ENCODE peak calls at places on chromosomes 4 and X, in four cellular contexts. One of them, this sample, is unnamed.

GRCh38 chrX:66018585-66019309 is 21.1 kb downstream of the VSIG4 start:
- DNase-seq in K562: no peak
- DNase-seq in IMR-90: no peak
- DNase-seq in GM12878: no peak
- DNase-seq in this sample: no peak

GRCh38 chrX:12439396-12439795 is 301.1 kb downstream of the FRMPD4 start:
- DNase-seq in GM12878: no peak
- DNase-seq in IMR-90: no peak
- DNase-seq in K562: no peak
- DNase-seq in this sample: no peak

GRCh38 chr4:111454961-111455360 is 690.3 kb upstream of the FAM241A start:
- DNase-seq in K562: no peak
- DNase-seq in GM12878: no peak
- DNase-seq in IMR-90: no peak
- DNase-seq in this sample: no peak

GRCh38 chrX:113389846-113390245 is 549.2 kb upstream of the AMOT start:
- DNase-seq in GM12878: no peak
- DNase-seq in K562: no peak
- DNase-seq in IMR-90: no peak
- DNase-seq in this sample: no peak

GRCh38 chr4:161248880-161249279 is 914.9 kb downstream of the FSTL5 start:
- DNase-seq in K562: no peak
- DNase-seq in IMR-90: no peak
- DNase-seq in GM12878: no peak
- DNase-seq in this sample: no peak

GRCh38 chr4:67020079-67020807 is 525.1 kb downstream of the CENPC start:
- DNase-seq in GM12878: no peak
- DNase-seq in K562: no peak
- DNase-seq in IMR-90: no peak
- DNase-seq in this sample: no peak

GRCh38 chrX:135436456-135436855 is 14.7 kb downstream of the SMIM10L2A start:
- DNase-seq in K562: no peak
- DNase-seq in GM12878: no peak
- DNase-seq in IMR-90: no peak
- DNase-seq in this sample: no peak

GRCh38 chrX:47143894-47144625 is 442 bp downstream of the NDUFB11 start:
- DNase-seq in IMR-90: peak; percentile 16
- DNase-seq in GM12878: peak; percentile 42
- DNase-seq in K562: peak; percentile 79
- DNase-seq in this sample: peak; percentile 61

GRCh38 chrX:140715787-140716186 is 6.2 kb downstream of the LINC00632 start:
- DNase-seq in GM12878: no peak
- DNase-seq in K562: no peak
- DNase-seq in IMR-90: peak; percentile 54
- DNase-seq in this sample: no peak

GRCh38 chr4:123740236-123740635 is 343.6 kb downstream of the SPRY1 start:
- DNase-seq in IMR-90: no peak
- DNase-seq in GM12878: no peak
- DNase-seq in K562: no peak
- DNase-seq in this sample: no peak

GRCh38 chrX:581717-582116 is 48.9 kb upstream of the SHOX start:
- DNase-seq in IMR-90: no peak
- DNase-seq in K562: no peak
- DNase-seq in GM12878: no peak
- DNase-seq in this sample: peak; percentile 48

GRCh38 chr4:158446106-158446505 is 75.6 kb upstream of the RXFP1 start:
- DNase-seq in K562: no peak
- DNase-seq in GM12878: no peak
- DNase-seq in IMR-90: peak; percentile 79
- DNase-seq in this sample: peak; percentile 44

GRCh38 chr4:94412019-94413017 is 39.4 kb upstream of the PDLIM5 start:
- DNase-seq in IMR-90: peak; percentile 79
- DNase-seq in K562: peak; percentile 39
- DNase-seq in GM12878: no peak
- DNase-seq in this sample: no peak

GRCh38 chr4:130336585-130337217 is 1240.7 kb downstream of the C4orf33 start:
- DNase-seq in K562: no peak
- DNase-seq in GM12878: no peak
- DNase-seq in IMR-90: peak; percentile 20
- DNase-seq in this sample: peak; percentile 16

GRCh38 chrX:10813761-10814160 is 193.4 kb upstream of the MID1 start:
- DNase-seq in IMR-90: no peak
- DNase-seq in K562: no peak
- DNase-seq in GM12878: no peak
- DNase-seq in this sample: no peak

DNA sequence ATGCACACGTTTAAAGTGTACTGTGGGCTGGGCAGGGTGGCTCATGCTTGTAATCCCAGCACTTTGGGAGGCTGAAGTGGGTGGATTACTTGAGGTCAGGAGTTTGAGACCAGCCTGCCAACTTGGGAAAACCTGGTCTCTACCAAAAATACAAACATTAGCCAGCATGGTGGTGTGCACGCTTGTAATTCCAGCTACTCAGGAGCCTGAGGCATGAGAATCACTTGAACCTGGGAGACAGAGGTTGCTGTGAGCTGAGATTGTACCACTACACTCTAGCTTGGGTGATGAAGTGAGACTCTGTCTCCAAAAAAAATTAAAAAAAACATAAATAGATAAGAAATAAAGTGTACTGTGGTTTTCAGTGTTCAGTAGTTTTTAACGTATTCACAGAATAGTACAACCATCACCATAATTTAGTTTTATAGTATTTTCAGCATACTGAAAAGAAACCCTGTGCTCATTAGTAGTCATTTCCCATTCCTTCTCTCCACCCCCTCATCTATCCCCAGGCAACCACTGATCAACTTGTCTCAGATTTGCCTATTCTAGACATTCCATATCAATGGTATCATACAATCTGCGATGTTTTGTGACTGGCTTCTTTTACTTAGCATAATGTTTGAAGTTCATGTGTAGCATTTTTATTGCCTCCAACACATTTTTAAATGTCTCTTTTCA is 19.1 kb downstream of the SLAIN2 start:
- DNase-seq in GM12878: no peak
- DNase-seq in K562: no peak
- DNase-seq in IMR-90: peak; percentile 86
- DNase-seq in this sample: no peak
- TF ChIP-seq ELK1 in GM12878: no peak
- TF ChIP-seq ELK1 in K562: no peak
- TF ChIP-seq ELK1 in IMR-90: no peak
- TF ChIP-seq ELK1 in this sample: no peak

GRCh38 chrX:53357799-53358530 is 64.5 kb downstream of the SMC1A start:
- DNase-seq in GM12878: no peak
- DNase-seq in K562: no peak
- DNase-seq in IMR-90: peak; percentile 48
- DNase-seq in this sample: no peak

GRCh38 chrX:53354669-53355068 is 67.8 kb downstream of the SMC1A start:
- DNase-seq in GM12878: no peak
- DNase-seq in IMR-90: peak; percentile 28
- DNase-seq in K562: no peak
- DNase-seq in this sample: peak; percentile 19

DNA sequence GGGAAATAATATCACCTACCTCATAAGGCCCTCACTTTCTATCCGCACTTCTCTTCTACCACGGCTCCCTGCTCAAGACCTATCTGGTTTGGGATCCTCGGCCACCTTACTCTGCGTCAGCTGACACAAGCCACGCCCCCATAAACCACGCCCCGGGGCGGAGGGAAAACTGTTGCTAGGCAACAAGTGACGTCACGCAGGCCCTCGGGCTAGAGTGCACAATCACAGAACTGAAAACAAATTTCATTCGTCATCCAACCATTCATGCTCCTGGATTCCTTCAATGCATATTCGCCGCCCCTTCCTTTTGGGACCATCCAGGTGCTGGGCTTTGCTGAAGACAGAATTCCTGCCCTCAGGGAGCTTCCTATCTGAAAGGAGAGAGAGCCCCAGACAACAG is 66.3 kb downstream of the SMC1A start:
- DNase-seq in IMR-90: no peak
- DNase-seq in GM12878: no peak
- DNase-seq in K562: peak; percentile 73
- DNase-seq in this sample: peak; percentile 21
- TF ChIP-seq ELK1 in IMR-90: no peak
- TF ChIP-seq ELK1 in GM12878: no peak
- TF ChIP-seq ELK1 in K562: no peak
- TF ChIP-seq ELK1 in this sample: no peak

GRCh38 chr4:11399461-11399971 is 29.2 kb downstream of the HS3ST1 start:
- DNase-seq in IMR-90: no peak
- DNase-seq in GM12878: no peak
- DNase-seq in K562: no peak
- DNase-seq in this sample: no peak
- TF ChIP-seq ELK1 in IMR-90: no peak
- TF ChIP-seq ELK1 in GM12878: no peak
- TF ChIP-seq ELK1 in K562: no peak
- TF ChIP-seq ELK1 in this sample: no peak

GRCh38 chrX:129647588-129648410 is 7.0 kb downstream of the APLN start:
- DNase-seq in GM12878: no peak
- DNase-seq in K562: no peak
- DNase-seq in IMR-90: no peak
- DNase-seq in this sample: no peak
- TF ChIP-seq ELK1 in GM12878: no peak
- TF ChIP-seq ELK1 in K562: no peak
- TF ChIP-seq ELK1 in IMR-90: no peak
- TF ChIP-seq ELK1 in this sample: no peak

GRCh38 chrX:102516314-102516936 is at the start of gene TMSB15A:
- DNase-seq in K562: peak; percentile 82
- DNase-seq in GM12878: no peak
- DNase-seq in IMR-90: peak; percentile 28
- DNase-seq in this sample: peak; percentile 53
- TF ChIP-seq ELK1 in K562: no peak
- TF ChIP-seq ELK1 in GM12878: no peak
- TF ChIP-seq ELK1 in IMR-90: no peak
- TF ChIP-seq ELK1 in this sample: no peak

GRCh38 chrX:71367396-71367795 is 1.2 kb downstream of the TAF1 start:
- DNase-seq in GM12878: no peak
- DNase-seq in K562: no peak
- DNase-seq in IMR-90: no peak
- DNase-seq in this sample: no peak

GRCh38 chrX:71365356-71365875 is 741 bp upstream of the TAF1 start:
- DNase-seq in K562: no peak
- DNase-seq in GM12878: no peak
- DNase-seq in IMR-90: no peak
- DNase-seq in this sample: no peak

GRCh38 chrX:71365876-71366673 is at the start of gene TAF1:
- DNase-seq in IMR-90: peak; percentile 97
- DNase-seq in K562: peak; percentile 96
- DNase-seq in GM12878: peak; percentile 95
- DNase-seq in this sample: peak; percentile 97

GRCh38 chrX:71364221-71364620 is 1.9 kb upstream of the TAF1 start:
- DNase-seq in IMR-90: no peak
- DNase-seq in K562: no peak
- DNase-seq in GM12878: no peak
- DNase-seq in this sample: no peak

DNA sequence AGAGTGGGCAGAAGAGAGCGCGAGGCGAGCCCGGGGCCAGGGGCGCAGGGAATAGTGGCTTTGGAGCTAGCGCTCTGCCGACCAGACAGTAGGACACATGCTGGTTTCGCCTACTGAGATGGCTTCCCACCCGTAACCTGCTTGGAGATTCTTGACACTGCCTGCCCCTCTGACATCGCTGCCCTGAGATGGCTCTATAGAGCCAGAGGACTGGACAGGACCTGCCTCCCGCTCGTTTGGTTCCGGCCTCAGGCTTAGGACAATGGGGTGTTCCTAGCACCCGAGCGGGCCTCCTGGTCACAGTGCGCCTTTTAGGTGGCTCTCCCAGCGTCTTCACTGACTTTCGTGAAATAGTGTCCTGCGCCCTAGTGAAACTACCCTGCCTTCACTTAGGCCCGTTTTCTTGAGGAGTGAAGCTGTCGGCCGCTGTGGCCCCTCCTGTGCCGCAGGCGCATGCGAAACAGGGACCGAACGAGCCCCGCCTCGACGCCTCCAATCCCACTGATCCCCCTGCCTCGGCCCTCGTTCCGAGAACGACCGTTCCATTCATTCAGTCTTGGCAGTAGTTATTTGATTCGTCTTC is 608 bp downstream of the TAF1 start:
- DNase-seq in GM12878: no peak
- DNase-seq in IMR-90: peak; percentile 16
- DNase-seq in K562: peak; percentile 26
- DNase-seq in this sample: peak; percentile 7
- TF ChIP-seq ELK1 in GM12878: no peak
- TF ChIP-seq ELK1 in IMR-90: no peak
- TF ChIP-seq ELK1 in K562: no peak
- TF ChIP-seq ELK1 in this sample: no peak

GRCh38 chr4:128228021-128228571 is 59.5 kb downstream of the PGRMC2 start:
- DNase-seq in IMR-90: no peak
- DNase-seq in K562: no peak
- DNase-seq in GM12878: no peak
- DNase-seq in this sample: no peak
- TF ChIP-seq ELK1 in IMR-90: no peak
- TF ChIP-seq ELK1 in K562: no peak
- TF ChIP-seq ELK1 in GM12878: no peak
- TF ChIP-seq ELK1 in this sample: no peak

GRCh38 chr4:25402521-25402920 is 25.5 kb downstream of the ANAPC4 start:
- DNase-seq in GM12878: no peak
- DNase-seq in K562: no peak
- DNase-seq in IMR-90: peak; percentile 66
- DNase-seq in this sample: no peak

GRCh38 chr4:25399502-25399901 is 22.4 kb downstream of the ANAPC4 start:
- DNase-seq in IMR-90: no peak
- DNase-seq in GM12878: no peak
- DNase-seq in K562: no peak
- DNase-seq in this sample: no peak

GRCh38 chr4:25403699-25404098 is 26.6 kb downstream of the ANAPC4 start:
- DNase-seq in K562: no peak
- DNase-seq in IMR-90: no peak
- DNase-seq in GM12878: no peak
- DNase-seq in this sample: no peak

GRCh38 chr4:25397305-25397704 is 20.2 kb downstream of the ANAPC4 start:
- DNase-seq in K562: no peak
- DNase-seq in IMR-90: no peak
- DNase-seq in GM12878: no peak
- DNase-seq in this sample: no peak

GRCh38 chr4:25401066-25401465 is 24.0 kb downstream of the ANAPC4 start:
- DNase-seq in IMR-90: peak; percentile 67
- DNase-seq in GM12878: no peak
- DNase-seq in K562: no peak
- DNase-seq in this sample: peak; percentile 23
- TF ChIP-seq ELK1 in IMR-90: no peak
- TF ChIP-seq ELK1 in GM12878: no peak
- TF ChIP-seq ELK1 in K562: no peak
- TF ChIP-seq ELK1 in this sample: no peak

GRCh38 chr4:3480528-3481112 is 17.5 kb downstream of the DOK7 start:
- DNase-seq in K562: peak; percentile 85
- DNase-seq in GM12878: no peak
- DNase-seq in IMR-90: peak; percentile 63
- DNase-seq in this sample: peak; percentile 47
- TF ChIP-seq ELK1 in K562: no peak
- TF ChIP-seq ELK1 in GM12878: no peak
- TF ChIP-seq ELK1 in IMR-90: no peak
- TF ChIP-seq ELK1 in this sample: no peak